ENCODE peak calls at places on chromosomes 7 and 10, in four cellular contexts. W, L, C and Z are unnamed samples.

GRCh38 chr10:96431211-96431970 is 72.6 kb upstream of the OPALIN start:
- DNase-seq in C (no peak), W (no peak), L (no peak), Z (no peak)

GRCh38 chr7:144408116-144408515 is 4.6 kb upstream of the NOBOX start:
- DNase-seq in L (no peak), C (no peak), W (no peak), Z (no peak)

GRCh38 chr7:12524794-12525386 is 45.6 kb upstream of the SCIN start:
- DNase-seq in W (peak), L (peak), C (peak), Z (peak)

GRCh38 chr10:89693176-89693575 is 8.2 kb upstream of the KIF20B start:
- DNase-seq in C (no peak), L (no peak), W (no peak), Z (no peak)

GRCh38 chr7:113636727-113637421 is 281.9 kb downstream of the PPP1R3A start:
- DNase-seq in L (no peak), C (no peak), W (no peak), Z (no peak)

GRCh38 chr7:31043035-31043434 is 9.1 kb upstream of the ADCYAP1R1 start:
- DNase-seq in W (no peak), L (no peak), C (no peak), Z (peak)

GRCh38 chr7:137074386-137075030 is 206.1 kb downstream of the CHRM2 start:
- DNase-seq in C (no peak), W (no peak), L (no peak), Z (no peak)

GRCh38 chr7:68321076-68321639 is 1277.1 kb upstream of the AUTS2 start:
- DNase-seq in C (no peak), W (no peak), L (no peak), Z (no peak)

GRCh38 chr10:13001041-13001886 is at the start of gene CCDC3:
- DNase-seq in W (no peak), L (no peak), C (peak), Z (peak)
- TF ChIP-seq EZH2 in W (no peak), L (no peak), C (no peak), Z (no peak)

GRCh38 chr7:36115448-36116321 is 37.4 kb upstream of the EEPD1 start:
- DNase-seq in C (no peak), W (peak), L (peak), Z (no peak)

GRCh38 chr7:36118344-36118743 is 34.7 kb upstream of the EEPD1 start:
- DNase-seq in L (no peak), W (peak), C (no peak), Z (no peak)

GRCh38 chr7:36116347-36117200 is 36.5 kb upstream of the EEPD1 start:
- DNase-seq in C (no peak), L (no peak), W (peak), Z (no peak)

GRCh38 chr7:36117201-36117840 is 35.7 kb upstream of the EEPD1 start:
- DNase-seq in C (no peak), W (no peak), L (no peak), Z (no peak)

DNA sequence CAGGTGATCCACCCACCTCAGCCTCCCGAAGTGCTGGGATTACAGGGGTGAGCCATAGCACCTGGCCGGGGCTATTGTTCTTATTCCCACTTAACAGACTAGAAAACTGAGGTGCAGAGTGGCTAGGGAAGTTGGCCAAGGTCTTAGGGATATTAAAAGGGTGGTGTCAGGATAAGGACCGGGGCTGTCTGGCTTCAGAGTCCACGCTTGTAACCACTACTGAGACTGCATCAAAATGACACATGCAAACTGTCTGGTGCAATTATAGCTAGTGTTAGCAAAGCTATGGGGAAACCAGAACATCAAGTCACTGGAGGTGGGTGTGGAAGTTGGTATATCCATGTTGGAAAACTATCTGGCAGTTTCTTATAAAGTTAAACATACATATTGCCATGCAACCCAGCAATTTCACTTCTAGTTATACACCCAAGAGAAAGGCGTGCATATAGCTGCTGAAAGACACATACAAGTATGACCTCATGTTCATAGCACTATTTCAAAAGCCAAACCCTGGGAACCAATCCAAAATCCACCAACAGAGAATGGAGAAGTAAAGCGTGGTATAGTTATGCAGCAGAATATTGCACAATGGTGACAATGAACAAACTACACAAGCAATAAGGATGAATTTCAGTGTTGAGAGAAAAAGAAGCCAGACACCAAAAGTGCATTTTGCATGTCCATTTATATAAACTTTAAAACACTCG is 33.9 kb upstream of the EEPD1 start:
- DNase-seq in L (no peak), C (no peak), W (peak), Z (no peak)
- TF ChIP-seq JUNB in L (no peak), C (no peak), W (no peak), Z (no peak)

GRCh38 chr7:155455132-155455693 is 2.7 kb upstream of the EN2 start:
- DNase-seq in W (no peak), C (no peak), L (no peak), Z (no peak)

GRCh38 chr7:155452505-155453295 is 5.2 kb upstream of the EN2 start:
- DNase-seq in C (no peak), W (no peak), L (no peak), Z (no peak)

GRCh38 chr7:155454183-155455112 is 3.5 kb upstream of the EN2 start:
- DNase-seq in W (no peak), L (no peak), C (no peak), Z (peak)

GRCh38 chr7:155451522-155452239 is 6.2 kb upstream of the EN2 start:
- DNase-seq in W (no peak), L (no peak), C (no peak), Z (no peak)

DNA sequence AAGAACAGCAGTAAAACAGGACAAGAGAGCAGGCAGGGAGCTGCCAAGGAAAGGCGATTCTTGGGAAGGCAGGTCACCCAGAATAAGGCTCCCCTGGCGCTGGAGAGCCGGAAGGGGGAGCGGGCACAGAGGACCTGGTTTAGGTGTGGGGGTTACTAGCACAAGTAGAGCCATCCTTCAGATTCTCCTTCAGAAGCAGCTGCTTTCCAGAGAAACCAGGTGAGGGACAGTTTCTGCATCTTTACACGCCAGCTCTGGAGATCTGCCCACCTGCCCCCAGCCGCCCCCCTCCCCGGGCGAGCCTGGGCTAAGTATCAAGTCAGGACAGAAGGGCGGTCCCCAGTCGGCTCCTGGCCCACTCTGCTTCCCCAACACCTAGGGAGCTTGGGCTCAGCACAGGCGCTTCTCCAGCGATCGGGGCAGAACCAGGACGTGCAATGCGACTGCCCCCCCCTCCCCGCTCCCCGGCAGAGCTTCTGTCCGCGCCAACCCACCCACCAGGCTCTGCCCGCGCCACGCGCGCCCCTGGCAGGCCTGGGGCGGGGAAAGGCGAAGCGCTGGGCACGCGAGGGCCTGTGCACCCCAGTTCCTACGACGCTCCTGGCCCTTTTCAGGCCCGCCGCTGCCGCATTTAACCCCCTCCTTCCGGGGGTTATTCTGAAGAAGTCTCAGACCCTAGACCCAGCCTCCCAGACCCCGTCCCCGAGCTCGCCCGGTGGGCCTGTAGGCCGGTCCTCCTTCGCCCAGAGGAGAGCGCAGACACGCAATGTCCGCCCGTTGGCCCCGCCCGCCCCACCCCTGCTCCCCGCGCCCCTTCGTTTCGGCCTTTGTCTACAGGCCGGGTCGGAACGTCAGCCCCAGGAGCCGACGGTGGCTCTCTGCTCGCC is 4.4 kb upstream of the EN2 start:
- DNase-seq in C (no peak), L (no peak), W (no peak), Z (peak)
- TF ChIP-seq EZH2 in C (no peak), L (no peak), W (no peak), Z (peak)

DNA sequence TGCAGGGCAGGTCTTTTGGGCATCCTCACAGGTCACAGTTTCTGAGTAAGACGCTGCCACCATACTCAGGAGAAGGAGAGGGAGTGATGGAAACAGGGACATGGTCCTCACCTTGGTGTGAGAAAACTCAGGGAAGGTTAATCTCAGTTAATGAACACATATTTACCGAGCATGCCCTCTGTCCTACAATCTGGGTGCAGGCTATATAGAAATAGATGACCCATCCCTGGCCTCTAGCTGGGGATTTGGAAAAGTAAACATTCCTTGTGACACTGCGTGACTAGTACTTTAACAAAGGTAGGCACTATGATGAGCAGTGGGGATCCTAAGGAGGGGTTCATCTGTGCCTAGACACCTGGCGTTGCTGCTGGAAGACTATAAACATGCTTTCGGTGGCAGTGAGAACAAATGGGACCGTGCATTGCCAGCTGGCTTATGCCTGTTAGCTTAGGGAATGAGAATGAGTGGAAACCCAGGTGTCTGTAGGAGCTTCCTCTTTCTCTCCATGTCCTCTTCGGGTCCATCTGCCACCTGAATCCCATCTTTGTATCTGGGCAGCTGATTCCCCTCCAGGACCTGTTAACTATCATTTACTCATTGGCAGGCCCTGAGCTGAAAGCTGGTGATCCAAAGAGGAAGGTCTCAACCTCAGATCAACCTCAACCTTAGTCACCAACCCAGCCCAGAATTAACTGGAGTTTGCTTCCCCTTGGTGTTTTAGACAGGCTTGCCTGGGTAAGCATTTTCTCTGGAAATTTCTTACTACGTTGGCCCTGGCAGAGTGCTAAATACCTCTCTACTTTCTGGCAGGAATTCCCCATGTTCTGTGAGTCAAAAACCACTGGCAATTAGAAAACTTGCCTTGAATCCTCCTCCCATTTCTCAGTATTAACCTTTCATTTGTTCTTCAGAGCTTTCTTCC is 789 bp downstream of the MBL2 start:
- DNase-seq in W (peak), L (no peak), C (no peak), Z (no peak)
- TF ChIP-seq JUNB in W (no peak), L (no peak), C (no peak), Z (no peak)